ENCODE peak calls at places on chromosomes 13 and 19, in eight cellular contexts. P is endodermal cell, J is HEK293T, U is kidney, G is skeletal muscle cell, X is T1000, N is HT1080, L is midbrain. D is an unnamed sample.

GRCh38 chr13:99288069-99288468 is 19.1 kb downstream of the GPR183 start:
- DNase-seq in P (no peak), J (no peak), U (no peak), G (no peak), X (no peak), N (no peak), L (no peak), D (no peak)

GRCh38 chr13:46307554-46307953 is 79.5 kb downstream of the RUBCNL start:
- DNase-seq in P (no peak), J (no peak), U (no peak), G (peak), X (no peak), N (peak), L (no peak), D (no peak)

GRCh38 chr13:29418026-29418425 is 177.5 kb downstream of the SLC7A1 start:
- DNase-seq in P (no peak), J (no peak), U (no peak), G (no peak), X (no peak), N (no peak), L (no peak), D (no peak)

GRCh38 chr19:53158119-53158656 is 665 bp downstream of the ZNF347 start:
- DNase-seq in P (peak), J (no peak), U (peak), G (no peak), X (peak), N (no peak), L (peak), D (no peak)

GRCh38 chr19:49684251-49684982 is 5.0 kb upstream of the ADM5 start:
- DNase-seq in P (peak), J (peak), U (no peak), G (no peak), X (no peak), N (no peak), L (no peak), D (no peak)

GRCh38 chr19:3441089-3441985 is 39.0 kb downstream of the SMIM24 start:
- DNase-seq in P (peak), J (no peak), U (peak), G (no peak), X (no peak), N (no peak), L (no peak), D (no peak)

GRCh38 chr13:71968025-71968424 is 101.0 kb upstream of the DACH1 start:
- DNase-seq in P (peak), J (no peak), U (no peak), G (no peak), X (no peak), N (peak), L (no peak), D (no peak)

GRCh38 chr19:46351241-46352041 is 4.6 kb downstream of the PPP5C start:
- DNase-seq in P (no peak), J (no peak), U (peak), G (no peak), X (peak), N (peak), L (no peak), D (no peak)

GRCh38 chr19:1447565-1447903 is 2.4 kb upstream of the APC2 start:
- DNase-seq in P (no peak), J (no peak), U (no peak), G (no peak), X (no peak), N (no peak), L (no peak), D (no peak)

GRCh38 chr19:33175886-33176669 is 18.1 kb upstream of the LRP3 start:
- DNase-seq in P (peak), J (no peak), U (no peak), G (no peak), X (no peak), N (peak), L (no peak), D (no peak)

GRCh38 chr13:68190826-68191225 is 960.7 kb upstream of the PCDH9 start:
- DNase-seq in P (no peak), J (no peak), U (no peak), G (peak), X (no peak), N (peak), L (no peak), D (no peak)

GRCh38 chr19:49231389-49231788 is 73.8 kb downstream of the TRPM4 start:
- DNase-seq in P (peak), J (no peak), U (no peak), G (no peak), X (no peak), N (no peak), L (no peak), D (no peak)

GRCh38 chr19:39372047-39372802 is 18.7 kb downstream of the PAF1 start:
- DNase-seq in P (no peak), J (no peak), U (peak), G (peak), X (no peak), N (peak), L (peak), D (peak)

GRCh38 chr19:53906211-53907192 is 2.6 kb upstream of the CACNG7 start:
- DNase-seq in P (peak), J (peak), U (peak), G (no peak), X (no peak), N (no peak), L (peak), D (no peak)

GRCh38 chr19:7512400-7512851 is 3.5 kb upstream of the ZNF358 start:
- DNase-seq in P (peak), J (no peak), U (no peak), G (no peak), X (no peak), N (peak), L (no peak), D (no peak)

GRCh38 chr13:64482373-64482772 is 2747.8 kb downstream of the PCDH9 start:
- DNase-seq in P (no peak), J (no peak), U (no peak), G (no peak), X (no peak), N (no peak), L (no peak), D (no peak)

GRCh38 chr13:106440846-106441245 is 94.6 kb downstream of the EFNB2 start:
- DNase-seq in P (peak), J (no peak), U (no peak), G (no peak), X (no peak), N (no peak), L (no peak), D (no peak)

GRCh38 chr13:40790232-40790631 is 821 bp downstream of the SLC25A15 start:
- DNase-seq in P (no peak), J (no peak), U (no peak), G (no peak), X (no peak), N (no peak), L (no peak), D (no peak)

GRCh38 chr19:29366757-29367156 is 153.8 kb upstream of the UQCRFS1 start:
- DNase-seq in P (peak), J (peak), U (no peak), G (no peak), X (no peak), N (no peak), L (no peak), D (no peak)

GRCh38 chr13:76976929-76977328 is 15.0 kb upstream of the CLN5 start:
- DNase-seq in P (no peak), J (no peak), U (no peak), G (no peak), X (no peak), N (no peak), L (no peak), D (no peak)

D was measured in smooth muscle cell of the brain vasculature.